ENCODE peak calls at places on chromosomes 7 and 10, in eight cellular contexts. B is foreskin fibroblast, Z is fibroblast of the aortic adventitia, E is A673, N is AG04450, L is colonic mucosa, W is epithelial cell of esophagus, M is trophoblast cell. F is an unnamed sample.
A peak's percentile ranks its signal among the peaks of the same experiment; 100 is the strongest.

GRCh38 chr10:113021268-113022028 is 71.4 kb downstream of the TCF7L2 start:
- DNase-seq in Z (peak; percentile 45), B (no peak), W (no peak), E (no peak), N (no peak), M (no peak), L (no peak), F (no peak)

GRCh38 chr7:38702002-38702535 is 70.9 kb upstream of the AMPH start:
- DNase-seq in M (no peak), L (no peak), N (no peak), Z (no peak), E (no peak), B (no peak), W (peak; percentile 85), F (no peak)

GRCh38 chr7:137992738-137993394 is 9.0 kb downstream of the CREB3L2 start:
- DNase-seq in E (no peak), L (no peak), B (peak; percentile 94), N (peak; percentile 93), Z (peak; percentile 99), M (peak; percentile 88), W (peak; percentile 93), F (no peak)

GRCh38 chr10:78972947-78973900 is 95.5 kb upstream of the ZMIZ1 start:
- DNase-seq in Z (peak; percentile 91), B (peak; percentile 88), E (peak; percentile 95), W (peak; percentile 91), L (peak; percentile 66), M (peak; percentile 96), N (peak; percentile 78), F (peak; percentile 96)

GRCh38 chr7:88200793-88201192 is 19.0 kb downstream of the SRI start:
- DNase-seq in Z (no peak), L (no peak), N (no peak), B (no peak), W (no peak), M (no peak), E (no peak), F (peak; percentile 33)

GRCh38 chr7:92095424-92095823 is 38.9 kb downstream of the CYP51A1 start:
- DNase-seq in E (no peak), W (no peak), M (no peak), B (no peak), Z (no peak), L (no peak), N (no peak), F (no peak)

GRCh38 chr7:5584091-5584490 is 160.5 kb upstream of the TNRC18 start:
- DNase-seq in L (no peak), E (no peak), B (no peak), N (no peak), W (no peak), M (no peak), Z (peak; percentile 41), F (peak; percentile 26)

GRCh38 chr7:47404005-47404404 is 177.9 kb downstream of the TNS3 start:
- DNase-seq in M (no peak), N (no peak), L (no peak), E (no peak), Z (no peak), W (peak; percentile 75), B (no peak), F (no peak)

GRCh38 chr10:70367195-70367796 is 15.1 kb downstream of the LRRC20 start:
- DNase-seq in L (no peak), E (no peak), W (peak; percentile 57), N (peak; percentile 74), M (no peak), Z (peak; percentile 76), B (peak; percentile 53), F (no peak)

GRCh38 chr10:29517352-29517923 is 117.3 kb downstream of the SVIL start:
- DNase-seq in B (no peak), L (peak; percentile 39), E (peak; percentile 73), M (peak; percentile 60), N (no peak), W (peak; percentile 48), Z (peak; percentile 36), F (peak; percentile 90)

GRCh38 chr7:105387621-105388372 is 924 bp downstream of the SRPK2 start:
- DNase-seq in B (peak; percentile 19), Z (peak; percentile 34), W (peak; percentile 65), L (peak; percentile 59), M (peak; percentile 84), E (peak; percentile 74), N (no peak), F (peak; percentile 92)

DNA sequence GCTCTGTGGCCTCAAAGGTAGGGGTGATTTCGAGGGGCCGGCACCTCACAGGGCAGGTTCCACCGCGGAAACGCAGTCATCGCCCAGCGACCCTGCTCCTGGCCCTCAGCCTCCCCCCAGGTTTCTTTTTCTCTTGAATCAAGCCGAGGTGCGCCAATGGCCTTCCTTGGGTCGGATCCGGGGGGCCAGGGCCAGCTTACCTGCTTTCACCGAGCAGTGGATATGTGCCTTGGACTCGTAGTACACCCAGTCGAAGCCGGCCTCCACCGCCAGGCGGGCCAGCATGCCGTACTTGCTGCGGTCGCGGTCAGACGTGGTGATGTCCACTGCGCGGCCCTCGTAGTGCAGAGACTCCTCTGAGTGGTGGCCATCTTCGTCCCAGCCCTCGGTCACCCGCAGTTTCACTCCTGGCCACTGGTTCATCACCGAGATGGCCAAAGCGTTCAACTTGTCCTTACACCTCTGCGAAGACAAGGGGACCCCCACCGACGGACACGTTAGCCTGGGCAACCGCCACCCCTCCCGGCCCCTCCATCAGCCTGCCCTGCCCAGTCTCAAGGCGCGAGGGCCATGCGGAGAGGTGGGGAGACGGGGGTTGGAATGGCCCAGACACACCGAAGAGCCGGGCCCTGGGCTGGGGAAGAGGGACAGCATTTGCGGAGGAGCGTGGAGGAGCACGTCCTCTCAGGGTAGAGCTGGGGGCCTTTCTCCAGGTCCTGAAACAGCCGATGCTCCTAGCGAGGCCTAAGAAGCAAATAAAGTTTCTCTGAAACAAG is 6.0 kb downstream of the SHH start:
- DNase-seq in Z (no peak), E (no peak), B (no peak), N (no peak), W (no peak), L (no peak), M (no peak), F (peak; percentile 74)
- H3K4me3 ChIP-seq in Z (no peak overlapping the region), E (no peak overlapping the region), B (no peak overlapping the region), N (peak overlapping the region; percentile 49), W (no peak overlapping the region), L (peak overlapping the region; percentile 24), M (no peak overlapping the region), F (peak overlapping the region; percentile 30)

GRCh38 chr10:127194598-127194997 is 1.8 kb downstream of the INSYN2A start:
- DNase-seq in L (no peak), B (no peak), N (no peak), Z (no peak), E (no peak), M (no peak), W (no peak), F (no peak)
- H3K4me3 ChIP-seq in L (no peak overlapping the region), B (no peak overlapping the region), N (peak overlapping the region; percentile 57), Z (no peak overlapping the region), E (no peak overlapping the region), M (no peak overlapping the region), W (no peak overlapping the region), F (peak overlapping the region; percentile 46)

DNA sequence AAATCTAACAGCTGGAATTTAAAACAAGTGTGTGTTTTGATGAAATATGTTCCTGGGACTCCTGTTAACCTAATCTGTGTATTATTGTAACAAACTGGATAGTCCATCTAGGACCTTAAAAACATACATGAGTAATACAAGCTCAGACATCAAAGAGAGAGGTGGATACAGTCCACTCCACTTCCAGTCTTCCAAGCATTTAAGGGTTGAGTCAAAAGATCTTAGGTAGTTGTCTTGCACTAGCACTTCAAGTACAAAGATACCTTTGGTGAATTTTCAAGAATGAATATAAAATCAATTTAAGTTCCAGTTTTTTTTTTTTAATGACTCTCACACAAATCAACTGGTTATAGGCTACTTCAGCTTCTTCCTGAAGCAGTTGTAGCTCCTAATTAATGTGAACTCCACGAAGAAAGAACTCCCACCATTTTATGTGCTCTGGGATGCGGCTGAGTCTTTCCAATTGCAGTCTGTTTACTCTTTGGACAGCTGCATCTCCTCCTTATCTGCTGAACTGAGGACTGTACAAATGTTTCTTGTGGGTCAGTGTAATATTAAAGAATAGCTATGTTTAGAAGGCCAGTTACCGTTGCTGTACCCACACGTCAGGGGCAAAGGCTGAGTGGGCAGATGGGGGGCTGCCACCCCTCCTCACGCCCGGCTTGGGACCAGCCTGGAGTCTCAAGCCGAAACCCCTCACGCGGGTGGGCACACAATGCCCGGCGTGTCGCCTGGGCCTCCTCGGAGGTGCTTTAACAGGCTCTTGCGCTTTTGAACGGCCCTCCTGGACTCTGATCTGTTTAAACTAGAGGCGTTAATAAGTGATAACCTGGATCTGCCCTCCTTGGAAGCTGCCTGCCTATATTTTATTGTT is 2.9 kb upstream of the IGF2BP3 start:
- DNase-seq in W (no peak), N (no peak), L (peak; percentile 28), Z (no peak), E (peak; percentile 43), B (no peak), M (no peak), F (peak; percentile 37)
- H3K4me3 ChIP-seq in W (peak overlapping the region; percentile 67), N (peak overlapping the region; percentile 84), L (peak overlapping the region; percentile 34), Z (peak overlapping the region; percentile 84), E (peak overlapping the region; percentile 91), B (peak overlapping the region; percentile 63), M (peak overlapping the region; percentile 93), F (peak overlapping the region; percentile 84)

GRCh38 chr7:101373812-101374612 is 11.3 kb downstream of the COL26A1 start:
- DNase-seq in L (no peak), E (no peak), W (no peak), N (no peak), Z (no peak), M (peak; percentile 38), B (no peak), F (no peak)
- H3K4me3 ChIP-seq in L (no peak overlapping the region), E (no peak overlapping the region), W (no peak overlapping the region), N (no peak overlapping the region), Z (no peak overlapping the region), M (no peak overlapping the region), B (peak overlapping the region; percentile 23), F (no peak overlapping the region)

GRCh38 chr7:55556492-55556891 is 15.8 kb downstream of the VOPP1 start:
- DNase-seq in E (no peak), M (no peak), N (no peak), Z (no peak), L (peak; percentile 4), W (no peak), B (no peak), F (no peak)
- H3K4me3 ChIP-seq in E (no peak overlapping the region), M (no peak overlapping the region), N (no peak overlapping the region), Z (no peak overlapping the region), L (no peak overlapping the region), W (no peak overlapping the region), B (no peak overlapping the region), F (no peak overlapping the region)

DNA sequence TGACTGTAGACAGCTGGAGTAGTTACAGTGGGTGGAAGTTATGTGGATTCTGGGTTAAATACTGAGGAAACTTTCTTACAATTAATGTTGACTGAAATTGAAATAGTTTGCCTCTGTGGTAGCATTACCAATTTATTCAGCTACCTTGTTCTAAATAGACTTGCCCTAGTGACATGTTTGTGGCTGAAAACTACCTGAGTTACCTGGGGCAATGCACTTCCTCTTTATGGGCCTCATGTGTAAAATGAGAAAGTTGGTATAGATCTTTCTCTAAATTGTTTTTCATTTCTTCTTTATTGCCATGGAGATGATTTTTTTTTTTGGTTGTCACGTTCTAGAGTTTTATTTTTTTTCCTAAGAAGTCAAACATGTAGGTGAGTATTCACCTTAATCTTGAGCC is 252.7 kb upstream of the CDC14C start:
- DNase-seq in E (no peak), N (no peak), L (no peak), M (no peak), W (no peak), Z (no peak), B (no peak), F (no peak)
- H3K4me3 ChIP-seq in E (no peak overlapping the region), N (no peak overlapping the region), L (no peak overlapping the region), M (no peak overlapping the region), W (no peak overlapping the region), Z (no peak overlapping the region), B (no peak overlapping the region), F (no peak overlapping the region)